ENCODE peak calls at places on chromosomes 13 and 19, in seven cellular contexts. One of them, this sample, is unnamed.

GRCh38 chr13:30696278-30697176 is 38.8 kb upstream of the ALOX5AP start:
- DNase-seq in cardiac fibroblast: no peak
- DNase-seq in endothelial cell of umbilical vein: no peak
- DNase-seq in AG10803: peak; percentile 34
- DNase-seq in lower leg skin: no peak
- DNase-seq in AG04450: no peak
- DNase-seq in Calu3: no peak
- DNase-seq in this sample: no peak

GRCh38 chr19:47433121-47433520 is 13.8 kb upstream of the MEIS3 start:
- DNase-seq in cardiac fibroblast: peak; percentile 56
- DNase-seq in endothelial cell of umbilical vein: no peak
- DNase-seq in AG10803: peak; percentile 48
- DNase-seq in lower leg skin: no peak
- DNase-seq in AG04450: no peak
- DNase-seq in Calu3: no peak
- DNase-seq in this sample: no peak

GRCh38 chr13:76164290-76164689 is 528.2 kb downstream of the LMO7 start:
- DNase-seq in cardiac fibroblast: no peak
- DNase-seq in endothelial cell of umbilical vein: no peak
- DNase-seq in AG10803: peak; percentile 3
- DNase-seq in lower leg skin: no peak
- DNase-seq in AG04450: no peak
- DNase-seq in Calu3: no peak
- DNase-seq in this sample: no peak

GRCh38 chr19:28289294-28290063 is 923.5 kb downstream of the UQCRFS1 start:
- DNase-seq in cardiac fibroblast: peak; percentile 46
- DNase-seq in endothelial cell of umbilical vein: peak; percentile 37
- DNase-seq in AG10803: peak; percentile 64
- DNase-seq in lower leg skin: no peak
- DNase-seq in AG04450: no peak
- DNase-seq in Calu3: no peak
- DNase-seq in this sample: no peak

GRCh38 chr19:42397315-42398166 is 7.4 kb upstream of the CNFN start:
- DNase-seq in cardiac fibroblast: no peak
- DNase-seq in endothelial cell of umbilical vein: no peak
- DNase-seq in AG10803: no peak
- DNase-seq in lower leg skin: no peak
- DNase-seq in AG04450: no peak
- DNase-seq in Calu3: no peak
- DNase-seq in this sample: no peak

GRCh38 chr19:17784201-17785008 is 10.5 kb upstream of the B3GNT3 start:
- DNase-seq in cardiac fibroblast: peak; percentile 75
- DNase-seq in endothelial cell of umbilical vein: peak; percentile 55
- DNase-seq in AG10803: peak; percentile 48
- DNase-seq in lower leg skin: no peak
- DNase-seq in AG04450: no peak
- DNase-seq in Calu3: peak; percentile 67
- DNase-seq in this sample: no peak

GRCh38 chr13:75896271-75896670 is 260.1 kb downstream of the LMO7 start:
- DNase-seq in cardiac fibroblast: no peak
- DNase-seq in endothelial cell of umbilical vein: no peak
- DNase-seq in AG10803: no peak
- DNase-seq in lower leg skin: no peak
- DNase-seq in AG04450: no peak
- DNase-seq in Calu3: no peak
- DNase-seq in this sample: no peak

GRCh38 chr19:2532252-2533071 is 56.5 kb downstream of the GADD45B start:
- DNase-seq in cardiac fibroblast: peak; percentile 99
- DNase-seq in endothelial cell of umbilical vein: peak; percentile 90
- DNase-seq in AG10803: peak; percentile 96
- DNase-seq in lower leg skin: no peak
- DNase-seq in AG04450: no peak
- DNase-seq in Calu3: no peak
- DNase-seq in this sample: no peak

GRCh38 chr19:1016647-1017114 is 4.2 kb downstream of the TMEM259 start:
- DNase-seq in cardiac fibroblast: peak; percentile 83
- DNase-seq in endothelial cell of umbilical vein: peak; percentile 51
- DNase-seq in AG10803: peak; percentile 58
- DNase-seq in lower leg skin: no peak
- DNase-seq in AG04450: no peak
- DNase-seq in Calu3: no peak
- DNase-seq in this sample: no peak

GRCh38 chr13:57629821-57630235 is 1.7 kb upstream of the PCDH17 start:
- DNase-seq in cardiac fibroblast: peak; percentile 80
- DNase-seq in endothelial cell of umbilical vein: peak; percentile 95
- DNase-seq in AG10803: peak; percentile 64
- DNase-seq in lower leg skin: peak; percentile 95
- DNase-seq in AG04450: no peak
- DNase-seq in Calu3: no peak
- DNase-seq in this sample: peak; percentile 94

GRCh38 chr19:50909240-50910070 is 1.7 kb downstream of the KLK4 start:
- DNase-seq in cardiac fibroblast: peak; percentile 48
- DNase-seq in endothelial cell of umbilical vein: peak; percentile 47
- DNase-seq in AG10803: no peak
- DNase-seq in lower leg skin: no peak
- DNase-seq in AG04450: no peak
- DNase-seq in Calu3: peak; percentile 80
- DNase-seq in this sample: no peak

GRCh38 chr19:36939153-36939552 is 23.0 kb downstream of the ZNF568 start:
- DNase-seq in cardiac fibroblast: peak; percentile 8
- DNase-seq in endothelial cell of umbilical vein: no peak
- DNase-seq in AG10803: no peak
- DNase-seq in lower leg skin: no peak
- DNase-seq in AG04450: no peak
- DNase-seq in Calu3: no peak
- DNase-seq in this sample: no peak

GRCh38 chr19:18046066-18046718 is 38.2 kb downstream of the ARRDC2 start:
- DNase-seq in cardiac fibroblast: peak; percentile 81
- DNase-seq in endothelial cell of umbilical vein: no peak
- DNase-seq in AG10803: peak; percentile 73
- DNase-seq in lower leg skin: no peak
- DNase-seq in AG04450: no peak
- DNase-seq in Calu3: peak; percentile 61
- DNase-seq in this sample: no peak

GRCh38 chr13:51222510-51223283 is 499 bp downstream of the FAM124A start:
- DNase-seq in cardiac fibroblast: no peak
- DNase-seq in endothelial cell of umbilical vein: peak; percentile 36
- DNase-seq in AG10803: no peak
- DNase-seq in lower leg skin: no peak
- DNase-seq in AG04450: no peak
- DNase-seq in Calu3: peak; percentile 1
- DNase-seq in this sample: no peak

GRCh38 chr19:46402725-46403124 is 10.6 kb downstream of the CCDC8 start:
- DNase-seq in cardiac fibroblast: no peak
- DNase-seq in endothelial cell of umbilical vein: no peak
- DNase-seq in AG10803: no peak
- DNase-seq in lower leg skin: no peak
- DNase-seq in AG04450: no peak
- DNase-seq in Calu3: no peak
- DNase-seq in this sample: no peak

GRCh38 chr19:31264379-31264778 is 84.9 kb downstream of the TSHZ3 start:
- DNase-seq in cardiac fibroblast: no peak
- DNase-seq in endothelial cell of umbilical vein: no peak
- DNase-seq in AG10803: no peak
- DNase-seq in lower leg skin: peak; percentile 69
- DNase-seq in AG04450: no peak
- DNase-seq in Calu3: no peak
- DNase-seq in this sample: no peak

GRCh38 chr19:40416918-40417713 is 3.9 kb upstream of the PRX start:
- DNase-seq in cardiac fibroblast: peak; percentile 22
- DNase-seq in endothelial cell of umbilical vein: no peak
- DNase-seq in AG10803: peak; percentile 33
- DNase-seq in lower leg skin: peak; percentile 93
- DNase-seq in AG04450: no peak
- DNase-seq in Calu3: peak; percentile 61
- DNase-seq in this sample: no peak

GRCh38 chr13:113599396-113599795 is 14.8 kb downstream of the TFDP1 start:
- DNase-seq in cardiac fibroblast: no peak
- DNase-seq in endothelial cell of umbilical vein: no peak
- DNase-seq in AG10803: no peak
- DNase-seq in lower leg skin: peak; percentile 70
- DNase-seq in AG04450: no peak
- DNase-seq in Calu3: no peak
- DNase-seq in this sample: no peak

GRCh38 chr19:23439623-23440022 is 44.4 kb upstream of the ZNF91 start:
- DNase-seq in cardiac fibroblast: no peak
- DNase-seq in endothelial cell of umbilical vein: no peak
- DNase-seq in AG10803: no peak
- DNase-seq in lower leg skin: no peak
- DNase-seq in AG04450: no peak
- DNase-seq in Calu3: no peak
- DNase-seq in this sample: no peak
- TF ChIP-seq CTCF in cardiac fibroblast: peak; percentile 49
- TF ChIP-seq CTCF in endothelial cell of umbilical vein: no peak
- TF ChIP-seq CTCF in AG10803: peak; percentile 4
- TF ChIP-seq CTCF in lower leg skin: no peak
- TF ChIP-seq CTCF in AG04450: peak; percentile 33
- TF ChIP-seq CTCF in Calu3: no peak
- TF ChIP-seq CTCF in this sample: peak; percentile 12

DNA sequence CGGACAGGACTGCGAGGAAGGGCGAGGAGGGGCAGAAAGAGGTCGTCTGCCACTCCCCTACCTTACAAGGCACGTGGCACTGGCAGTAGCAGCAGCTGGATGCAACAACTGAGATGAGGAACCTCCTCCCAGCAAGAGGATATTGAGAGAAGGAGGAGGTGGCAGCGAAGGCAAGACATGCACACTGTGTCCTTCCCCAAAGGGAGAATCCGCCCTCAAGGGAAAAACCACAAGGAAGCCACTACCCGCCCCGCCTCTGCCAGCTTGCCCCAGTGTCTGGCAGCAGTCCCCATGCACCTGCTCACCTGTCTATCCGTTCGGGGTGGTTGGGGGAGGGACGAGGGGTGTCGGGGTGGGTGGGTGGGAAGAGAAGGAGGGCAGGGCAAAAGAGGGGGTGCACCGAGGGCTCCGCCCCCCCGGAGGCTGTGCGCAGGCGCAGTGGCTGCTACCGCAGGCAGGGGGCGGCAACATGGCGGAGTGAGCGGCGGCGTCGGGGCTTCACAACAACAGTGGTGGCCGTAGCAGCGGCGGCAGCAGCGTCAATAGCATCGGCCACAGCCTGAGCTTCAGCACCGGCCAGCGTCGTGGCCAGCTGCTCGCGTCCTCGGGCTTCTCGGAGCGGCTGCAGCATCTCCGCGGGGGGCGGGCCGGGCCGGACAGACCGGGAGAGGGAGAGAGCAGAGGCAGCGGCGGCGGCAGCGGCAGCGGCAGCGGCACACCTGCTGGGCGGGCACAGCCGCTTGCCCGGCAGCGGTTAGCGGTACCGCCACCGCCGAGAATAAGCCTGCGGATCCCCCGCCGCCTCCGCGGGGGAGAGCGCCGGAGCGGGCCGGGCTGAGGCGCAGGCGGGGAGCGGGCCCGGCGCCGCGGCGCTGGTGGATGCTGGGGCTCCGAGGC is at the start of gene NBEA:
- DNase-seq in cardiac fibroblast: peak; percentile 45
- DNase-seq in endothelial cell of umbilical vein: peak; percentile 80
- DNase-seq in AG10803: peak; percentile 54
- DNase-seq in lower leg skin: peak; percentile 91
- DNase-seq in AG04450: no peak
- DNase-seq in Calu3: peak; percentile 91
- DNase-seq in this sample: peak; percentile 92
- TF ChIP-seq CTCF in cardiac fibroblast: no peak
- TF ChIP-seq CTCF in endothelial cell of umbilical vein: no peak
- TF ChIP-seq CTCF in AG10803: no peak
- TF ChIP-seq CTCF in lower leg skin: no peak
- TF ChIP-seq CTCF in AG04450: no peak
- TF ChIP-seq CTCF in Calu3: no peak
- TF ChIP-seq CTCF in this sample: peak; percentile 44

GRCh38 chr13:60091573-60091972 is 72.2 kb downstream of the DIAPH3 start:
- DNase-seq in cardiac fibroblast: no peak
- DNase-seq in endothelial cell of umbilical vein: no peak
- DNase-seq in AG10803: no peak
- DNase-seq in lower leg skin: no peak
- DNase-seq in AG04450: no peak
- DNase-seq in Calu3: no peak
- DNase-seq in this sample: no peak
- TF ChIP-seq CTCF in cardiac fibroblast: peak; percentile 16
- TF ChIP-seq CTCF in endothelial cell of umbilical vein: no peak
- TF ChIP-seq CTCF in AG10803: no peak
- TF ChIP-seq CTCF in lower leg skin: no peak
- TF ChIP-seq CTCF in AG04450: no peak
- TF ChIP-seq CTCF in Calu3: no peak
- TF ChIP-seq CTCF in this sample: peak; percentile 23

GRCh38 chr13:94595943-94596574 is at the start of gene TGDS:
- DNase-seq in cardiac fibroblast: peak; percentile 95
- DNase-seq in endothelial cell of umbilical vein: peak; percentile 85
- DNase-seq in AG10803: peak; percentile 96
- DNase-seq in lower leg skin: peak; percentile 98
- DNase-seq in AG04450: peak; percentile 74
- DNase-seq in Calu3: peak; percentile 66
- DNase-seq in this sample: peak; percentile 94
- TF ChIP-seq CTCF in cardiac fibroblast: no peak
- TF ChIP-seq CTCF in endothelial cell of umbilical vein: peak; percentile 12
- TF ChIP-seq CTCF in AG10803: no peak
- TF ChIP-seq CTCF in lower leg skin: no peak
- TF ChIP-seq CTCF in AG04450: no peak
- TF ChIP-seq CTCF in Calu3: no peak
- TF ChIP-seq CTCF in this sample: peak; percentile 28

DNA sequence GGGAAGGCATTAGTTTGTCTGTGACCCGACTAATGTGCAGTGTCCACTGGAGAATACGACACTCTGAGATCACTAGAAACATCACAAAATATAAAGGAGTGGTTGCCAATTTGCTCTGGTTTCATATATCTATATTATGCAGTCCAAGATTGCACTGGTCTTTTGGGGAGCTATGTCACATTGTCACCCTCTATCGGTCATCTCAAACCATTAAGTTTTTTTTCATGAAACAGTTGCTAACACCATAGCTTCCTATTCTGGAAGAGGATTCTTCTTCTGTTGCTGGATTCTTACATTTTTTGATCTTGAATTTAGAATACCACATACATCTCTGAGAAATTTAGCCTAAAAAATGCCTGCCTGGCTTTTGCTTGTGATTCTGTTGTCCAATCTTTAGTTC is 168.6 kb downstream of the LACC1 start:
- DNase-seq in cardiac fibroblast: peak; percentile 35
- DNase-seq in endothelial cell of umbilical vein: no peak
- DNase-seq in AG10803: no peak
- DNase-seq in lower leg skin: no peak
- DNase-seq in AG04450: no peak
- DNase-seq in Calu3: no peak
- DNase-seq in this sample: no peak
- TF ChIP-seq CTCF in cardiac fibroblast: peak; percentile 23
- TF ChIP-seq CTCF in endothelial cell of umbilical vein: no peak
- TF ChIP-seq CTCF in AG10803: peak; percentile 38
- TF ChIP-seq CTCF in lower leg skin: no peak
- TF ChIP-seq CTCF in AG04450: peak; percentile 46
- TF ChIP-seq CTCF in Calu3: no peak
- TF ChIP-seq CTCF in this sample: no peak

This sample was measured in osteocyte.